ENCODE peak calls at places on chromosomes 3 and 15, in eight cellular contexts. B is hepatocyte; V is colonic mucosa; T is breast epithelium; U is CD8-positive, alpha-beta T cell; W is adrenal gland; L is HepG2; X is GM23248. C is an unnamed sample.

GRCh38 chr15:84653584-84653909 is 536 bp downstream of the WDR73 start:
- DNase-seq in B (no peak), V (no peak), T (no peak), U (no peak), W (no peak), L (no peak), X (no peak), C (no peak)

GRCh38 chr3:16455001-16455400 is 58.5 kb downstream of the RFTN1 start:
- DNase-seq in B (no peak), V (no peak), T (no peak), U (no peak), W (no peak), L (no peak), X (no peak), C (no peak)

GRCh38 chr3:16888785-16889607 is 4.2 kb downstream of the PLCL2 start:
- DNase-seq in B (no peak), V (no peak), T (no peak), U (no peak), W (no peak), L (no peak), X (no peak), C (no peak)

GRCh38 chr15:91055548-91056331 is 33.3 kb upstream of the VPS33B start:
- DNase-seq in B (peak; percentile 77), V (peak; percentile 66), T (peak; percentile 57), U (peak; percentile 17), W (peak; percentile 83), L (peak; percentile 38), X (peak; percentile 83), C (no peak)

GRCh38 chr3:94043285-94043684 is 14.9 kb upstream of the STX19 start:
- DNase-seq in B (no peak), V (no peak), T (no peak), U (no peak), W (no peak), L (no peak), X (peak; percentile 12), C (no peak)

GRCh38 chr3:123310741-123311140 is 109.0 kb downstream of the SEC22A start:
- DNase-seq in B (no peak), V (no peak), T (no peak), U (no peak), W (no peak), L (no peak), X (no peak), C (no peak)

GRCh38 chr15:99057697-99058420 is 47.0 kb upstream of the SYNM start:
- DNase-seq in B (no peak), V (no peak), T (no peak), U (no peak), W (no peak), L (no peak), X (no peak), C (no peak)

GRCh38 chr3:16124636-16125035 is 49.8 kb upstream of the GALNT15 start:
- DNase-seq in B (no peak), V (no peak), T (no peak), U (no peak), W (no peak), L (no peak), X (peak; percentile 96), C (no peak)

GRCh38 chr3:113084777-113085176 is 94.0 kb downstream of the GTPBP8 start:
- DNase-seq in B (no peak), V (no peak), T (peak; percentile 57), U (no peak), W (peak; percentile 29), L (no peak), X (peak; percentile 41), C (no peak)

GRCh38 chr3:11709782-11710181 is 66.1 kb upstream of the VGLL4 start:
- DNase-seq in B (no peak), V (no peak), T (no peak), U (no peak), W (no peak), L (no peak), X (no peak), C (no peak)

GRCh38 chr3:124557433-124558232 is 172.6 kb upstream of the UMPS start:
- DNase-seq in B (no peak), V (peak; percentile 52), T (no peak), U (no peak), W (peak; percentile 57), L (no peak), X (peak; percentile 65), C (no peak)

GRCh38 chr3:142888484-142889262 is at the start of gene PCOLCE2:
- DNase-seq in B (peak; percentile 61), V (no peak), T (no peak), U (no peak), W (no peak), L (no peak), X (peak; percentile 71), C (no peak)

GRCh38 chr15:57324944-57325679 is 51.2 kb upstream of the CGNL1 start:
- DNase-seq in B (no peak), V (no peak), T (no peak), U (no peak), W (no peak), L (no peak), X (no peak), C (no peak)

GRCh38 chr3:30012941-30013543 is 593.4 kb upstream of the TGFBR2 start:
- DNase-seq in B (peak; percentile 87), V (peak; percentile 82), T (peak; percentile 37), U (peak; percentile 53), W (peak; percentile 88), L (peak; percentile 63), X (peak; percentile 81), C (no peak)

GRCh38 chr3:172519740-172520139 is 3.5 kb downstream of the TNFSF10 start:
- DNase-seq in B (no peak), V (no peak), T (no peak), U (no peak), W (no peak), L (no peak), X (no peak), C (no peak)

GRCh38 chr15:66865622-66866611 is 163.9 kb downstream of the SMAD6 start:
- DNase-seq in B (no peak), V (peak; percentile 20), T (no peak), U (no peak), W (peak; percentile 33), L (no peak), X (no peak), C (no peak)

GRCh38 chr3:140753865-140754754 is 76.2 kb downstream of the TRIM42 start:
- DNase-seq in B (no peak), V (no peak), T (no peak), U (no peak), W (no peak), L (no peak), X (no peak), C (no peak)

GRCh38 chr3:140585828-140586227 is 92.0 kb upstream of the TRIM42 start:
- DNase-seq in B (no peak), V (no peak), T (no peak), U (no peak), W (no peak), L (no peak), X (peak; percentile 80), C (no peak)

GRCh38 chr15:81270781-81271491 is 53.0 kb downstream of the STARD5 start:
- DNase-seq in B (no peak), V (no peak), T (no peak), U (no peak), W (no peak), L (no peak), X (peak; percentile 62), C (no peak)

GRCh38 chr15:55669226-55669625 is 73.7 kb downstream of the PRTG start:
- DNase-seq in B (no peak), V (no peak), T (no peak), U (no peak), W (no peak), L (no peak), X (no peak), C (no peak)

GRCh38 chr3:102089904-102090492 is 240.7 kb downstream of the NFKBIZ start:
- DNase-seq in B (peak; percentile 77), V (peak; percentile 50), T (no peak), U (no peak), W (no peak), L (no peak), X (peak; percentile 75), C (no peak)

DNA sequence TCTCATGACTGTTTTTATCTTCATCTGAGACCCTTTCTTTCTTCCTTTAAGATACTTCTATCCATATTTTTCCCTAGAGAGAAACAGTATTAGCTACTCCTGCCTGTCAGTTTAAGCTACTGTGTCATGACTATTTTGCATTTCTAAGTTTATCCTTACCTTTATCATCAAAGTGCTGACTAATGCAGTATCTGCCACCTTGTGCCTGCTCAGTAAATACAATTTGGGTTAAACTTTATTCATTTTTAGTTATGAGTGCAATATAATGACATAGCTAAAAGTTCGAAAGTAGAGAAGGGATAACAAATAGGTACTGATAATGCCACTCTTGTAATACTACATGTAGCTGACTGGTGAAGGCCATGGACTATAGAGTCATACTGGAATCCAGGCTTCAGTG is 480.8 kb upstream of the TPRG1 start:
- DNase-seq in B (peak; percentile 19), V (no peak), T (no peak), U (no peak), W (no peak), L (no peak), X (no peak), C (no peak)
- H3K27ac ChIP-seq in B (peak overlapping the region; percentile 68), V (no peak overlapping the region), T (no peak overlapping the region), U (no peak overlapping the region), W (no peak overlapping the region), L (no peak overlapping the region), X (no peak overlapping the region), C (no peak overlapping the region)

DNA sequence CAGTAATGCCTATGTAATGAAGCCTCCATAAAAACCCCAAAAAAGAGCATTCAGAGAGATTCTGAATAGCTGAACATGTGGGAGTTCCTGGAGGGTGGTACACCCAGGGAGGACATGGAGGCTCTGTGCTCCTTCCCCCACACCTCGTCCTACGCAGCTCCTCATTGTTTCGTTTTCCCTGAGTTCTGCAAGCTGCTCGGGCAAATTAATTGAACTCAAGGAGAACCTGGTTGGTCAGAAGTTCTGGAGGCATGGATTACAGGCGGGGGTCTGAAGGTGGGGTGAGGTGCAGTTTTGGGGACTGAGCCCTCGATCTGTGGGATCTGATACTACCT is 142.2 kb downstream of the MYO9A start:
- DNase-seq in B (no peak), V (no peak), T (no peak), U (no peak), W (no peak), L (no peak), X (no peak), C (no peak)
- H3K27ac ChIP-seq in B (peak overlapping the region; percentile 81), V (no peak overlapping the region), T (peak overlapping the region; percentile 83), U (no peak overlapping the region), W (no peak overlapping the region), L (no peak overlapping the region), X (no peak overlapping the region), C (no peak overlapping the region)

DNA sequence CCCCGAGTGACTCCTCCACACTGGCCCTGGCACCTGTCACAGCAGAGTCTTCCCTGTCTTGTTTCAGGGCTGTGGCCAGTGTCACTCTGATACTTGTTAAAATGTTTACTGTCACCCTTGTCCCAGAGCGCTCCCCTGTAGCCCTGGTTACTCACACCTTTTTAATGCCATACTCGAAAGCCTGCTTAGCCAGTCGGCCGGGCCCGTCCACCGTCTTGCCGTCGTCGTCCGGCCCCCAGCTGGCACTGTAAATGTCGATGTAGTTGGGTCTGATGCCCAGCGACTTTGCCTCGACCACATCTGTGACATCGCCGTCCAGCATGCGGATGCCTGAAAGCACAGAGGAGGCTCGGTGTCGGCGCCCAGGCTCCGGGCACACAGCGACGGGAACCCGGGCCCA is 91.3 kb downstream of the PCSK6 start:
- DNase-seq in B (no peak), V (no peak), T (no peak), U (no peak), W (no peak), L (no peak), X (no peak), C (no peak)
- H3K27ac ChIP-seq in B (no peak overlapping the region), V (no peak overlapping the region), T (no peak overlapping the region), U (no peak overlapping the region), W (no peak overlapping the region), L (no peak overlapping the region), X (no peak overlapping the region), C (no peak overlapping the region)

GRCh38 chr15:38565287-38565670 is 665 bp upstream of the RASGRP1 start:
- DNase-seq in B (no peak), V (no peak), T (no peak), U (no peak), W (no peak), L (no peak), X (no peak), C (no peak)
- H3K27ac ChIP-seq in B (no peak overlapping the region), V (no peak overlapping the region), T (no peak overlapping the region), U (peak overlapping the region; percentile 79), W (no peak overlapping the region), L (no peak overlapping the region), X (no peak overlapping the region), C (peak overlapping the region; percentile 87)